ENCODE peak calls at places on chromosomes 1 and 21, in five cellular contexts. One of them, this sample, is unnamed.

GRCh38 chr1:156750932-156751723 is at the start of gene HDGF:
- DNase-seq in colonic mucosa: peak; percentile 50
- DNase-seq in fibroblast of pulmonary artery: no peak
- DNase-seq in Peyer's patch: peak; percentile 32
- DNase-seq in thyroid gland: peak; percentile 56
- DNase-seq in this sample: peak; percentile 37

GRCh38 chr1:162070825-162071224 is 1.3 kb downstream of the NOS1AP start:
- DNase-seq in fibroblast of pulmonary artery: no peak
- DNase-seq in thyroid gland: no peak
- DNase-seq in colonic mucosa: peak; percentile 42
- DNase-seq in Peyer's patch: no peak
- DNase-seq in this sample: no peak

GRCh38 chr1:213947200-213947775 is 40.5 kb upstream of the PROX1 start:
- DNase-seq in colonic mucosa: peak; percentile 40
- DNase-seq in thyroid gland: no peak
- DNase-seq in Peyer's patch: no peak
- DNase-seq in fibroblast of pulmonary artery: no peak
- DNase-seq in this sample: no peak

GRCh38 chr1:187696092-187696491 is 867.3 kb downstream of the PLA2G4A start:
- DNase-seq in Peyer's patch: no peak
- DNase-seq in thyroid gland: no peak
- DNase-seq in fibroblast of pulmonary artery: no peak
- DNase-seq in colonic mucosa: no peak
- DNase-seq in this sample: peak; percentile 12

GRCh38 chr21:39004776-39005605 is 178.3 kb downstream of the PSMG1 start:
- DNase-seq in thyroid gland: peak; percentile 48
- DNase-seq in Peyer's patch: no peak
- DNase-seq in fibroblast of pulmonary artery: peak; percentile 87
- DNase-seq in colonic mucosa: peak; percentile 56
- DNase-seq in this sample: peak; percentile 28

GRCh38 chr21:42343101-42343500 is 7.7 kb downstream of the TFF2 start:
- DNase-seq in fibroblast of pulmonary artery: no peak
- DNase-seq in thyroid gland: no peak
- DNase-seq in colonic mucosa: no peak
- DNase-seq in Peyer's patch: no peak
- DNase-seq in this sample: no peak

GRCh38 chr1:178821134-178821866 is 49.6 kb downstream of the ANGPTL1 start:
- DNase-seq in colonic mucosa: no peak
- DNase-seq in fibroblast of pulmonary artery: no peak
- DNase-seq in thyroid gland: no peak
- DNase-seq in Peyer's patch: no peak
- DNase-seq in this sample: no peak

GRCh38 chr1:24970399-24970753 is 40.3 kb upstream of the RUNX3 start:
- DNase-seq in colonic mucosa: no peak
- DNase-seq in fibroblast of pulmonary artery: peak; percentile 51
- DNase-seq in thyroid gland: no peak
- DNase-seq in Peyer's patch: no peak
- DNase-seq in this sample: peak; percentile 35

GRCh38 chr1:167617100-167617949 is 12.7 kb upstream of the RCSD1 start:
- DNase-seq in colonic mucosa: no peak
- DNase-seq in fibroblast of pulmonary artery: peak; percentile 87
- DNase-seq in Peyer's patch: peak; percentile 88
- DNase-seq in thyroid gland: peak; percentile 10
- DNase-seq in this sample: peak; percentile 78

GRCh38 chr1:37186246-37186756 is 152.0 kb upstream of the GRIK3 start:
- DNase-seq in fibroblast of pulmonary artery: no peak
- DNase-seq in thyroid gland: no peak
- DNase-seq in Peyer's patch: no peak
- DNase-seq in colonic mucosa: no peak
- DNase-seq in this sample: no peak

GRCh38 chr1:111191496-111191895 is 8.9 kb downstream of the DENND2D start:
- DNase-seq in colonic mucosa: no peak
- DNase-seq in fibroblast of pulmonary artery: peak; percentile 50
- DNase-seq in Peyer's patch: no peak
- DNase-seq in thyroid gland: no peak
- DNase-seq in this sample: peak; percentile 44

GRCh38 chr1:40421694-40422384 is 28.4 kb upstream of the ZFP69B start:
- DNase-seq in fibroblast of pulmonary artery: peak; percentile 53
- DNase-seq in thyroid gland: no peak
- DNase-seq in colonic mucosa: no peak
- DNase-seq in Peyer's patch: no peak
- DNase-seq in this sample: peak; percentile 39

GRCh38 chr1:155018617-155019348 is 14.8 kb downstream of the DCST2 start:
- DNase-seq in Peyer's patch: no peak
- DNase-seq in fibroblast of pulmonary artery: no peak
- DNase-seq in colonic mucosa: no peak
- DNase-seq in thyroid gland: peak; percentile 70
- DNase-seq in this sample: no peak

GRCh38 chr1:84836145-84836544 is 56.9 kb downstream of the LPAR3 start:
- DNase-seq in colonic mucosa: no peak
- DNase-seq in Peyer's patch: no peak
- DNase-seq in fibroblast of pulmonary artery: peak; percentile 27
- DNase-seq in thyroid gland: no peak
- DNase-seq in this sample: peak; percentile 61

GRCh38 chr1:74767490-74767889 is 34.5 kb downstream of the TYW3 start:
- DNase-seq in Peyer's patch: no peak
- DNase-seq in colonic mucosa: no peak
- DNase-seq in fibroblast of pulmonary artery: peak; percentile 25
- DNase-seq in thyroid gland: no peak
- DNase-seq in this sample: peak; percentile 44

GRCh38 chr1:15321601-15322000 is 74.6 kb downstream of the FHAD1 start:
- DNase-seq in Peyer's patch: no peak
- DNase-seq in colonic mucosa: no peak
- DNase-seq in fibroblast of pulmonary artery: no peak
- DNase-seq in thyroid gland: no peak
- DNase-seq in this sample: no peak

GRCh38 chr1:71307451-71307850 is 226.6 kb upstream of the ZRANB2 start:
- DNase-seq in thyroid gland: no peak
- DNase-seq in fibroblast of pulmonary artery: peak; percentile 49
- DNase-seq in colonic mucosa: peak; percentile 25
- DNase-seq in Peyer's patch: no peak
- DNase-seq in this sample: peak; percentile 73

GRCh38 chr1:111101854-111102642 is 37.8 kb downstream of the DRAM2 start:
- DNase-seq in fibroblast of pulmonary artery: no peak
- DNase-seq in colonic mucosa: peak; percentile 29
- DNase-seq in Peyer's patch: no peak
- DNase-seq in thyroid gland: no peak
- DNase-seq in this sample: no peak

GRCh38 chr21:42677339-42678117 is 24.1 kb downstream of the PDE9A start:
- DNase-seq in thyroid gland: no peak
- DNase-seq in fibroblast of pulmonary artery: peak; percentile 64
- DNase-seq in Peyer's patch: no peak
- DNase-seq in colonic mucosa: no peak
- DNase-seq in this sample: peak; percentile 70

GRCh38 chr21:46052703-46053651 is 44.9 kb upstream of the COL6A2 start:
- DNase-seq in colonic mucosa: no peak
- DNase-seq in thyroid gland: peak; percentile 66
- DNase-seq in fibroblast of pulmonary artery: peak; percentile 81
- DNase-seq in Peyer's patch: no peak
- DNase-seq in this sample: peak; percentile 63

GRCh38 chr1:8603220-8603616 is 214.2 kb downstream of the RERE start:
- DNase-seq in Peyer's patch: no peak
- DNase-seq in thyroid gland: no peak
- DNase-seq in colonic mucosa: no peak
- DNase-seq in fibroblast of pulmonary artery: peak; percentile 75
- DNase-seq in this sample: peak; percentile 61

GRCh38 chr21:17802568-17802967 is 16.6 kb downstream of the C21orf91 start:
- DNase-seq in colonic mucosa: no peak
- DNase-seq in fibroblast of pulmonary artery: peak; percentile 33
- DNase-seq in Peyer's patch: no peak
- DNase-seq in thyroid gland: no peak
- DNase-seq in this sample: peak; percentile 16

GRCh38 chr1:2547210-2548067 is 8.7 kb upstream of the TNFRSF14 start:
- DNase-seq in fibroblast of pulmonary artery: no peak
- DNase-seq in thyroid gland: no peak
- DNase-seq in colonic mucosa: no peak
- DNase-seq in Peyer's patch: peak; percentile 67
- DNase-seq in this sample: no peak

GRCh38 chr1:110508038-110508437 is 10.9 kb downstream of the KCNA10 start:
- DNase-seq in thyroid gland: peak; percentile 8
- DNase-seq in Peyer's patch: no peak
- DNase-seq in fibroblast of pulmonary artery: peak; percentile 14
- DNase-seq in colonic mucosa: peak; percentile 27
- DNase-seq in this sample: peak; percentile 9

GRCh38 chr1:94258873-94259331 is 21.5 kb upstream of the ARHGAP29 start:
- DNase-seq in fibroblast of pulmonary artery: peak; percentile 88
- DNase-seq in colonic mucosa: no peak
- DNase-seq in Peyer's patch: no peak
- DNase-seq in thyroid gland: peak; percentile 84
- DNase-seq in this sample: peak; percentile 92

GRCh38 chr21:38282921-38283320 is 26.1 kb downstream of the KCNJ15 start:
- DNase-seq in Peyer's patch: no peak
- DNase-seq in colonic mucosa: no peak
- DNase-seq in thyroid gland: no peak
- DNase-seq in fibroblast of pulmonary artery: peak; percentile 81
- DNase-seq in this sample: peak; percentile 76

GRCh38 chr1:182086136-182086535 is 24.6 kb upstream of the ZNF648 start:
- DNase-seq in colonic mucosa: no peak
- DNase-seq in Peyer's patch: no peak
- DNase-seq in thyroid gland: no peak
- DNase-seq in fibroblast of pulmonary artery: no peak
- DNase-seq in this sample: no peak

GRCh38 chr21:15557925-15558324 is 171.9 kb upstream of the USP25 start:
- DNase-seq in Peyer's patch: no peak
- DNase-seq in fibroblast of pulmonary artery: no peak
- DNase-seq in thyroid gland: no peak
- DNase-seq in colonic mucosa: no peak
- DNase-seq in this sample: no peak

GRCh38 chr1:157803851-157804250 is 16.1 kb downstream of the FCRL1 start:
- DNase-seq in thyroid gland: no peak
- DNase-seq in colonic mucosa: no peak
- DNase-seq in fibroblast of pulmonary artery: no peak
- DNase-seq in Peyer's patch: peak; percentile 40
- DNase-seq in this sample: no peak

GRCh38 chr1:155003766-155004351 is 1.3 kb downstream of the ZBTB7B start:
- DNase-seq in colonic mucosa: peak; percentile 81
- DNase-seq in thyroid gland: peak; percentile 86
- DNase-seq in fibroblast of pulmonary artery: no peak
- DNase-seq in Peyer's patch: peak; percentile 54
- DNase-seq in this sample: peak; percentile 51

GRCh38 chr1:172906778-172907592 is 143.8 kb downstream of the TNFSF18 start:
- DNase-seq in fibroblast of pulmonary artery: peak; percentile 84
- DNase-seq in colonic mucosa: no peak
- DNase-seq in Peyer's patch: peak; percentile 63
- DNase-seq in thyroid gland: no peak
- DNase-seq in this sample: peak; percentile 66

GRCh38 chr1:214341918-214342317 is 61.0 kb downstream of the SMYD2 start:
- DNase-seq in colonic mucosa: no peak
- DNase-seq in fibroblast of pulmonary artery: peak; percentile 18
- DNase-seq in Peyer's patch: no peak
- DNase-seq in thyroid gland: no peak
- DNase-seq in this sample: no peak

GRCh38 chr21:43767980-43768867 is 7.9 kb downstream of the CSTB start:
- DNase-seq in Peyer's patch: no peak
- DNase-seq in colonic mucosa: peak; percentile 76
- DNase-seq in thyroid gland: peak; percentile 70
- DNase-seq in fibroblast of pulmonary artery: peak; percentile 81
- DNase-seq in this sample: peak; percentile 91

GRCh38 chr1:51488372-51489050 is 30.6 kb downstream of the EPS15 start:
- DNase-seq in fibroblast of pulmonary artery: peak; percentile 42
- DNase-seq in thyroid gland: peak; percentile 32
- DNase-seq in Peyer's patch: no peak
- DNase-seq in colonic mucosa: no peak
- DNase-seq in this sample: peak; percentile 36

GRCh38 chr1:153928776-153929432 is 6.1 kb upstream of the GATAD2B start:
- DNase-seq in Peyer's patch: no peak
- DNase-seq in colonic mucosa: no peak
- DNase-seq in fibroblast of pulmonary artery: peak; percentile 21
- DNase-seq in thyroid gland: no peak
- DNase-seq in this sample: peak; percentile 31

GRCh38 chr1:156581661-156582387 is 2.3 kb downstream of the TTC24 start:
- DNase-seq in thyroid gland: no peak
- DNase-seq in fibroblast of pulmonary artery: no peak
- DNase-seq in Peyer's patch: peak; percentile 51
- DNase-seq in colonic mucosa: no peak
- DNase-seq in this sample: no peak

GRCh38 chr1:246565751-246566127 is 322 bp downstream of the TFB2M start:
- DNase-seq in fibroblast of pulmonary artery: peak; percentile 64
- DNase-seq in Peyer's patch: no peak
- DNase-seq in thyroid gland: no peak
- DNase-seq in colonic mucosa: no peak
- DNase-seq in this sample: peak; percentile 67

GRCh38 chr21:23837564-23837963 is 1769.7 kb downstream of the MRPL39 start:
- DNase-seq in fibroblast of pulmonary artery: no peak
- DNase-seq in thyroid gland: no peak
- DNase-seq in colonic mucosa: no peak
- DNase-seq in Peyer's patch: no peak
- DNase-seq in this sample: no peak

GRCh38 chr1:24735619-24736375 is 9.4 kb upstream of the CLIC4 start:
- DNase-seq in Peyer's patch: no peak
- DNase-seq in fibroblast of pulmonary artery: peak; percentile 70
- DNase-seq in thyroid gland: no peak
- DNase-seq in colonic mucosa: no peak
- DNase-seq in this sample: peak; percentile 88

GRCh38 chr1:170765712-170766330 is 101.9 kb downstream of the PRRX1 start:
- DNase-seq in colonic mucosa: no peak
- DNase-seq in fibroblast of pulmonary artery: peak; percentile 73
- DNase-seq in Peyer's patch: no peak
- DNase-seq in thyroid gland: no peak
- DNase-seq in this sample: peak; percentile 73
- TF ChIP-seq CTCF in colonic mucosa: no peak
- TF ChIP-seq CTCF in fibroblast of pulmonary artery: peak; percentile 67
- TF ChIP-seq CTCF in Peyer's patch: peak; percentile 27
- TF ChIP-seq CTCF in thyroid gland: peak; percentile 83
- TF ChIP-seq CTCF in this sample: peak; percentile 58

DNA sequence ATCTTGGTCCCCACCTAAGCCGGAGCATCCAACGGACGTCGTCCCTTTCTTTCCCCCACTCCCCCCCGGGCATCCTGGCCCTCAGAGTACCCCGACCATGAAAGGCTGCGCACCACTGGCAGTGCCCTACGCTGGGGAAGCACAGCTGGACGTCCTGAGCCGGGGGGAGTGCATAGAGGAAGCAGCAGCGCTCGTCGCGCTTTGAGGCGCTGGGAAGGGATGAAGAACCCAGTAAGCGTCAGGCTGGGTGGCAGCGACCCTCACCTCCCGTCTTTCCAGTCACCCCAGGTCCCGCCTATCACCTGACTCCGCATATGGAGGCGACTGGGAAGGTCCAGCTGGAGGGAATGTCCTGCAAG is 5.7 kb downstream of the MAP3K6 start:
- DNase-seq in thyroid gland: no peak
- DNase-seq in colonic mucosa: no peak
- DNase-seq in fibroblast of pulmonary artery: no peak
- DNase-seq in Peyer's patch: no peak
- DNase-seq in this sample: no peak
- H3K4me3 ChIP-seq in thyroid gland: no peak overlapping the region
- H3K4me3 ChIP-seq in colonic mucosa: no peak overlapping the region
- H3K4me3 ChIP-seq in fibroblast of pulmonary artery: no peak overlapping the region
- H3K4me3 ChIP-seq in Peyer's patch: peak overlapping the region; percentile 42
- H3K4me3 ChIP-seq in this sample: no peak overlapping the region

GRCh38 chr1:93061895-93062792 is 16.9 kb upstream of the MTF2 start:
- DNase-seq in colonic mucosa: peak; percentile 42
- DNase-seq in thyroid gland: peak; percentile 42
- DNase-seq in Peyer's patch: peak; percentile 25
- DNase-seq in fibroblast of pulmonary artery: peak; percentile 64
- DNase-seq in this sample: peak; percentile 66
- TF ChIP-seq CTCF in colonic mucosa: peak; percentile 66
- TF ChIP-seq CTCF in thyroid gland: peak; percentile 70
- TF ChIP-seq CTCF in Peyer's patch: peak; percentile 76
- TF ChIP-seq CTCF in fibroblast of pulmonary artery: peak; percentile 68
- TF ChIP-seq CTCF in this sample: peak; percentile 56

GRCh38 chr1:198258491-198258890 is 101.7 kb downstream of the NEK7 start:
- DNase-seq in Peyer's patch: no peak
- DNase-seq in colonic mucosa: no peak
- DNase-seq in fibroblast of pulmonary artery: peak; percentile 70
- DNase-seq in thyroid gland: no peak
- DNase-seq in this sample: peak; percentile 92
- H3K4me3 ChIP-seq in Peyer's patch: no peak overlapping the region
- H3K4me3 ChIP-seq in colonic mucosa: no peak overlapping the region
- H3K4me3 ChIP-seq in fibroblast of pulmonary artery: no peak overlapping the region
- H3K4me3 ChIP-seq in thyroid gland: no peak overlapping the region
- H3K4me3 ChIP-seq in this sample: no peak overlapping the region